ENCODE peak calls at places on chromosomes 3 and 15, in four cellular contexts. C is spleen, L is ovary, T is PC-3. M is an unnamed sample.

GRCh38 chr3:184549793-184550585 is 11.6 kb upstream of the EPHB3 start:
- DNase-seq in C (peak), L (no peak), T (no peak), M (no peak)

GRCh38 chr15:39260791-39261190 is 320.1 kb upstream of the THBS1 start:
- DNase-seq in C (no peak), T (no peak), L (no peak), M (no peak)

GRCh38 chr15:39261397-39261796 is 319.5 kb upstream of the THBS1 start:
- DNase-seq in T (no peak), C (no peak), L (no peak), M (no peak)

GRCh38 chr15:76866716-76867321 is 38.3 kb downstream of the SCAPER start:
- DNase-seq in C (no peak), T (peak), L (no peak), M (peak)

GRCh38 chr3:10511809-10512494 is 6.6 kb upstream of the ATP2B2 start:
- DNase-seq in L (no peak), C (peak), T (peak), M (peak)

GRCh38 chr3:185268194-185268809 is 14.5 kb upstream of the EHHADH start:
- DNase-seq in L (no peak), T (no peak), C (no peak), M (no peak)

GRCh38 chr3:110106805-110107204 is 769.5 kb upstream of the DPPA4 start:
- DNase-seq in C (no peak), L (no peak), T (no peak), M (no peak)

GRCh38 chr15:83846847-83847246 is 192.9 kb downstream of the ADAMTSL3 start:
- DNase-seq in L (no peak), T (no peak), C (no peak), M (no peak)

GRCh38 chr3:117524890-117525289 is 815.3 kb downstream of the TUSC7 start:
- DNase-seq in T (no peak), C (no peak), L (no peak), M (peak)

GRCh38 chr3:57757642-57758297 is 1.7 kb downstream of the SLMAP start:
- DNase-seq in L (no peak), T (peak), C (peak), M (no peak)

GRCh38 chr3:196131921-196132320 is 50.0 kb upstream of the TFRC start:
- DNase-seq in T (no peak), C (no peak), L (no peak), M (no peak)

GRCh38 chr15:76163429-76164020 is 103.7 kb downstream of the TMEM266 start:
- DNase-seq in C (peak), T (no peak), L (peak), M (no peak)

GRCh38 chr3:11159421-11159904 is 5.2 kb downstream of the HRH1 start:
- DNase-seq in L (peak), T (peak), C (peak), M (peak)

GRCh38 chr3:76841750-76842149 is 198.1 kb upstream of the ROBO2 start:
- DNase-seq in C (no peak), T (no peak), L (no peak), M (no peak)

GRCh38 chr3:79175870-79176269 is 591.9 kb downstream of the ROBO1 start:
- DNase-seq in L (no peak), T (no peak), C (no peak), M (no peak)

GRCh38 chr3:50658416-50658815 is 16.3 kb upstream of the DOCK3 start:
- DNase-seq in C (no peak), T (peak), L (peak), M (no peak)

GRCh38 chr3:157029365-157029790 is 130.6 kb downstream of the CCNL1 start:
- DNase-seq in T (no peak), C (peak), L (no peak), M (no peak)

GRCh38 chr3:121660356-121661171 is at the start of gene HCLS1:
- DNase-seq in L (no peak), C (peak), T (no peak), M (no peak)

GRCh38 chr3:115512565-115513410 is 110.5 kb upstream of the GAP43 start:
- DNase-seq in L (peak), C (no peak), T (no peak), M (no peak)

GRCh38 chr3:138389841-138390581 is 41.6 kb downstream of the MRAS start:
- DNase-seq in L (peak), C (peak), T (peak), M (peak)

GRCh38 chr15:97904196-97904572 is 56.3 kb upstream of the ARRDC4 start:
- DNase-seq in C (peak), T (peak), L (peak), M (no peak)

GRCh38 chr15:58392611-58393161 is 39.1 kb upstream of the LIPC start:
- DNase-seq in T (peak), L (no peak), C (no peak), M (no peak)

GRCh38 chr3:143158549-143158988 is 39.0 kb downstream of the CHST2 start:
- DNase-seq in C (no peak), L (no peak), T (no peak), M (peak)

GRCh38 chr3:36373084-36373483 is 7.2 kb upstream of the STAC start:
- DNase-seq in T (peak), C (no peak), L (no peak), M (no peak)

GRCh38 chr3:63168179-63168578 is 109.9 kb upstream of the SYNPR start:
- DNase-seq in L (no peak), C (no peak), T (no peak), M (no peak)

GRCh38 chr15:101397521-101398003 is 91.9 kb downstream of the PCSK6 start:
- DNase-seq in L (no peak), C (no peak), T (peak), M (no peak)

GRCh38 chr15:22887157-22887951 is 48.9 kb downstream of the NIPA2 start:
- DNase-seq in C (no peak), T (peak), L (no peak), M (peak)

GRCh38 chr15:99433026-99433756 is 132.6 kb upstream of the MEF2A start:
- DNase-seq in C (peak), T (peak), L (peak), M (no peak)

GRCh38 chr15:98781838-98782237 is 133.5 kb downstream of the IGF1R start:
- DNase-seq in T (no peak), L (no peak), C (no peak), M (no peak)

GRCh38 chr15:29151111-29151857 is 118.3 kb downstream of the NSMCE3 start:
- DNase-seq in T (no peak), C (no peak), L (no peak), M (no peak)

GRCh38 chr3:112822116-112823055 is 24.3 kb downstream of the CD200R1L start:
- DNase-seq in L (no peak), C (no peak), T (peak), M (no peak)

GRCh38 chr3:30263921-30264313 is 342.5 kb upstream of the TGFBR2 start:
- DNase-seq in L (no peak), C (no peak), T (no peak), M (no peak)
- TF ChIP-seq CTCF in L (no peak), C (no peak), T (peak), M (no peak)

GRCh38 chr3:171176244-171176925 is 149.9 kb upstream of the SLC2A2 start:
- DNase-seq in T (no peak), L (no peak), C (no peak), M (no peak)
- H3K4me3 ChIP-seq in T (no peak), L (peak), C (no peak), M (no peak)

GRCh38 chr3:155753038-155753647 is 8.3 kb upstream of the PLCH1 start:
- DNase-seq in T (peak), C (no peak), L (no peak), M (no peak)
- TF ChIP-seq CTCF in T (peak), C (no peak), L (no peak), M (peak)

GRCh38 chr3:43233062-43233461 is 53.3 kb upstream of the SNRK start:
- DNase-seq in T (no peak), L (no peak), C (no peak), M (no peak)

GRCh38 chr3:43236008-43236407 is 50.3 kb upstream of the SNRK start:
- DNase-seq in T (peak), L (no peak), C (no peak), M (no peak)

GRCh38 chr3:43231276-43232000 is 54.9 kb upstream of the SNRK start:
- DNase-seq in L (no peak), T (no peak), C (no peak), M (peak)
- H3K4me3 ChIP-seq in L (no peak), T (no peak), C (no peak), M (no peak)

GRCh38 chr15:63323798-63324651 is 46.6 kb downstream of the APH1B start:
- DNase-seq in L (no peak), C (no peak), T (no peak), M (no peak)
- TF ChIP-seq CTCF in L (no peak), C (no peak), T (no peak), M (no peak)

DNA sequence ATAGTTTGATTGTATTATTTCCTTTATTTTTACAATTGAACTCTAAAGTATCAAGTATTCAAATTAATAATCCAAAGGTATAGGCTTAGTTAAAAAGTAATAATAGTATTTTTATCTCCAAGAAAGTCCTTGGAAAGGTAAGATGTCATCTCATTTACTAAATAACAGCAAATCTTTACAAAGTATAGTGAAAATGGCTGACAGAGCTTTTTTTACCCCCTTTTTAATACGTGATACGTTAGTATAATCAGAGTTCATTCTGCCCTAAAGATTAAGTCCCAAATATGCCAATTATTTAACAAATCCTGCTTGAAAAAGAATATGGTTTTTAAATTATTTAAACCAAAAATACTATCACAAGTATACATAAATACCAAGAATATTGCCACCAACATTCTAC is 12.2 kb downstream of the CBLB start:
- DNase-seq in L (no peak), C (no peak), T (no peak), M (no peak)
- H3K4me3 ChIP-seq in L (no peak), C (no peak), T (no peak), M (no peak)

GRCh38 chr15:50116477-50116876 is 2.6 kb downstream of the ATP8B4 start:
- DNase-seq in T (peak), L (no peak), C (no peak), M (no peak)
- TF ChIP-seq CTCF in T (peak), L (no peak), C (peak), M (peak)

GRCh38 chr15:70704731-70705130 is 58.6 kb downstream of the UACA start:
- DNase-seq in T (no peak), C (no peak), L (no peak), M (no peak)

GRCh38 chr15:70710714-70711113 is 52.6 kb downstream of the UACA start:
- DNase-seq in L (no peak), T (no peak), C (no peak), M (no peak)

GRCh38 chr15:70704166-70704565 is 59.2 kb downstream of the UACA start:
- DNase-seq in L (no peak), C (no peak), T (no peak), M (no peak)

GRCh38 chr15:70707901-70708300 is 55.5 kb downstream of the UACA start:
- DNase-seq in L (no peak), C (no peak), T (no peak), M (no peak)

GRCh38 chr15:70708839-70709238 is 54.5 kb downstream of the UACA start:
- DNase-seq in L (no peak), T (no peak), C (no peak), M (no peak)
- H3K4me3 ChIP-seq in L (no peak), T (no peak), C (no peak), M (no peak)

GRCh38 chr15:79169531-79170123 is 79.0 kb upstream of the RASGRF1 start:
- DNase-seq in L (no peak), T (no peak), C (no peak), M (no peak)

GRCh38 chr15:79166311-79166955 is 75.9 kb upstream of the RASGRF1 start:
- DNase-seq in C (no peak), T (no peak), L (no peak), M (no peak)

GRCh38 chr15:79170256-79170664 is 79.7 kb upstream of the RASGRF1 start:
- DNase-seq in C (no peak), T (peak), L (no peak), M (no peak)

GRCh38 chr15:79167776-79168175 is 77.2 kb upstream of the RASGRF1 start:
- DNase-seq in L (no peak), C (no peak), T (no peak), M (no peak)

GRCh38 chr15:79168922-79169322 is 78.3 kb upstream of the RASGRF1 start:
- DNase-seq in T (peak), L (no peak), C (no peak), M (no peak)
- TF ChIP-seq CTCF in T (peak), L (no peak), C (no peak), M (no peak)

DNA sequence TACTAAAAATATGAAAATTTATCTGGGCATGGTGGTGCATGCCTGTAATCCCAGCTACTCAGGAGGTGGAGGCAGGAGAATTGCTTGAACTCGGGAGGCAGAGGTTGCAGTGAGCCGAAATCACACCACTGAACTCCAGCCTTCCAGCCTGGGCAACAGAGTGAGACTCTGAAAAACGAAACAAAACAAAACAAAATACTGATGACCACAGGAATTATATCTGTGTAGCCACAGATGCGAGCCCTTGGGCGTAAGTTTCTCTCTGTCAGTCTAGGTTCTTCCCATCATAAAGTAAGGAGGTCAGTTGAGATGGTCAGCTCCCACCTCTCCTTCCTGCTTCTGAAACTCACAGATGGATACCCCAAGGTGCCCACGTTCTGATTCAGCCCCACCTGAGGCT is 37.7 kb upstream of the CFAP161 start:
- DNase-seq in L (no peak), C (no peak), T (no peak), M (no peak)
- H3K4me3 ChIP-seq in L (no peak), C (no peak), T (no peak), M (no peak)

M was measured in AG04449.